ENCODE peak calls at places on chromosome 13, in ten cellular contexts. C is NCI-H446, Y is left ventricle myocardium inferior, V is RWPE1, O is fibroblast of lung, Q is hepatic stellate cell, X is EH, U is tibial nerve, I is AG08396, E is SK-MEL-5. J is an unnamed sample.

GRCh38 chr13:112874751-112875300 is 94.2 kb upstream of the MCF2L start:
- DNase-seq in C (no peak), Y (peak; percentile 12), V (no peak), O (no peak), Q (no peak), X (no peak), U (no peak), I (no peak), E (no peak), J (no peak)

GRCh38 chr13:68676513-68677115 is 1431.0 kb upstream of the ATXN8OS start:
- DNase-seq in C (no peak), Y (no peak), V (no peak), O (no peak), Q (no peak), X (no peak), U (no peak), I (no peak), E (no peak), J (no peak)

GRCh38 chr13:40172878-40173277 is 493.6 kb downstream of the FOXO1 start:
- DNase-seq in C (peak; percentile 88), Y (no peak), V (no peak), O (no peak), Q (no peak), X (no peak), U (no peak), I (no peak), E (no peak), J (no peak)

GRCh38 chr13:108214511-108215383 is 589 bp downstream of the LIG4 start:
- DNase-seq in C (no peak), Y (no peak), V (peak; percentile 13), O (no peak), Q (no peak), X (peak; percentile 4), U (no peak), I (peak; percentile 22), E (no peak), J (peak; percentile 58)

GRCh38 chr13:50188696-50189095 is 173.5 kb downstream of the KCNRG start:
- DNase-seq in C (no peak), Y (no peak), V (peak; percentile 31), O (no peak), Q (no peak), X (no peak), U (no peak), I (no peak), E (no peak), J (no peak)

GRCh38 chr13:38417727-38418126 is 68.1 kb downstream of the UFM1 start:
- DNase-seq in C (peak; percentile 41), Y (no peak), V (peak; percentile 44), O (peak; percentile 19), Q (peak; percentile 2), X (peak; percentile 23), U (no peak), I (peak; percentile 7), E (peak; percentile 60), J (no peak)

GRCh38 chr13:109684836-109685602 is 101.4 kb downstream of the IRS2 start:
- DNase-seq in C (no peak), Y (peak; percentile 30), V (peak; percentile 58), O (peak; percentile 64), Q (no peak), X (no peak), U (no peak), I (no peak), E (no peak), J (peak; percentile 53)

GRCh38 chr13:91741925-91742324 is 343.5 kb downstream of the GPC5 start:
- DNase-seq in C (peak; percentile 15), Y (no peak), V (no peak), O (no peak), Q (no peak), X (no peak), U (no peak), I (no peak), E (no peak), J (no peak)

GRCh38 chr13:108463365-108463764 is 166.0 kb upstream of the MYO16 start:
- DNase-seq in C (no peak), Y (no peak), V (peak; percentile 75), O (peak; percentile 86), Q (peak; percentile 29), X (peak; percentile 50), U (no peak), I (peak; percentile 52), E (peak; percentile 23), J (no peak)

GRCh38 chr13:28318418-28318995 is 176.4 kb downstream of the FLT1 start:
- DNase-seq in C (no peak), Y (no peak), V (no peak), O (no peak), Q (no peak), X (no peak), U (no peak), I (no peak), E (no peak), J (no peak)

GRCh38 chr13:45879666-45880065 is 28.1 kb upstream of the SIAH3 start:
- DNase-seq in C (peak; percentile 56), Y (peak; percentile 65), V (peak; percentile 25), O (no peak), Q (no peak), X (no peak), U (no peak), I (no peak), E (peak; percentile 99), J (no peak)

GRCh38 chr13:56020425-56020824 is 1120.3 kb upstream of the PRR20A start:
- DNase-seq in C (no peak), Y (no peak), V (no peak), O (no peak), Q (no peak), X (no peak), U (no peak), I (no peak), E (no peak), J (no peak)

GRCh38 chr13:94329754-94330551 is 149.5 kb downstream of the DCT start:
- DNase-seq in C (peak; percentile 0), Y (no peak), V (peak; percentile 67), O (peak; percentile 97), Q (no peak), X (peak; percentile 90), U (no peak), I (peak; percentile 57), E (no peak), J (no peak)

GRCh38 chr13:48949566-48950506 is 25.9 kb upstream of the FNDC3A start:
- DNase-seq in C (no peak), Y (no peak), V (no peak), O (no peak), Q (no peak), X (no peak), U (no peak), I (no peak), E (peak; percentile 23), J (no peak)

GRCh38 chr13:29503041-29503837 is 92.2 kb downstream of the SLC7A1 start:
- DNase-seq in C (no peak), Y (no peak), V (no peak), O (peak; percentile 30), Q (peak; percentile 66), X (peak; percentile 26), U (no peak), I (peak; percentile 67), E (no peak), J (no peak)

GRCh38 chr13:30116379-30116778 is 191.0 kb downstream of the KATNAL1 start:
- DNase-seq in C (no peak), Y (no peak), V (no peak), O (no peak), Q (no peak), X (no peak), U (no peak), I (no peak), E (no peak), J (no peak)

GRCh38 chr13:22243519-22244197 is 572.8 kb downstream of the FGF9 start:
- DNase-seq in C (no peak), Y (no peak), V (no peak), O (no peak), Q (no peak), X (no peak), U (no peak), I (no peak), E (no peak), J (no peak)

GRCh38 chr13:65914707-65915106 is 1315.4 kb downstream of the PCDH9 start:
- DNase-seq in C (no peak), Y (no peak), V (no peak), O (peak; percentile 51), Q (no peak), X (peak; percentile 65), U (no peak), I (no peak), E (no peak), J (no peak)

GRCh38 chr13:80830431-80830830 is 489.5 kb upstream of the SPRY2 start:
- DNase-seq in C (no peak), Y (no peak), V (no peak), O (no peak), Q (no peak), X (no peak), U (no peak), I (no peak), E (no peak), J (no peak)

GRCh38 chr13:34035676-34036325 is 217.9 kb downstream of the RFC3 start:
- DNase-seq in C (no peak), Y (no peak), V (peak; percentile 55), O (no peak), Q (no peak), X (peak; percentile 70), U (no peak), I (no peak), E (no peak), J (no peak)

GRCh38 chr13:29621841-29622240 is 26.4 kb upstream of the SLC7A1 start:
- DNase-seq in C (no peak), Y (no peak), V (no peak), O (no peak), Q (no peak), X (peak; percentile 43), U (no peak), I (no peak), E (no peak), J (no peak)

GRCh38 chr13:95474992-95475391 is 77.5 kb upstream of the CLDN10 start:
- DNase-seq in C (no peak), Y (no peak), V (no peak), O (no peak), Q (no peak), X (no peak), U (no peak), I (no peak), E (peak; percentile 28), J (no peak)

GRCh38 chr13:102536695-102537485 is 59.9 kb upstream of the TPP2 start:
- DNase-seq in C (no peak), Y (no peak), V (no peak), O (no peak), Q (no peak), X (no peak), U (no peak), I (no peak), E (no peak), J (no peak)

GRCh38 chr13:22765566-22765965 is 415.2 kb upstream of the SGCG start:
- DNase-seq in C (no peak), Y (no peak), V (no peak), O (peak; percentile 1), Q (no peak), X (no peak), U (no peak), I (no peak), E (no peak), J (no peak)

GRCh38 chr13:28922341-28922740 is 102.2 kb downstream of the MTUS2 start:
- DNase-seq in C (no peak), Y (no peak), V (no peak), O (no peak), Q (no peak), X (no peak), U (no peak), I (no peak), E (no peak), J (no peak)

GRCh38 chr13:53136554-53136953 is 107.9 kb downstream of the OLFM4 start:
- DNase-seq in C (no peak), Y (no peak), V (no peak), O (no peak), Q (no peak), X (no peak), U (no peak), I (no peak), E (no peak), J (no peak)

GRCh38 chr13:109348514-109349340 is 437.7 kb downstream of the IRS2 start:
- DNase-seq in C (no peak), Y (no peak), V (peak; percentile 58), O (peak; percentile 41), Q (no peak), X (peak; percentile 84), U (no peak), I (peak; percentile 31), E (no peak), J (no peak)

GRCh38 chr13:100063333-100063732 is 25.6 kb upstream of the PCCA start:
- DNase-seq in C (no peak), Y (no peak), V (no peak), O (peak; percentile 80), Q (no peak), X (no peak), U (no peak), I (no peak), E (no peak), J (no peak)

J was measured in NCI-H774.